ENCODE peak calls at places on chromosomes 11 and 22, in eight cellular contexts. O, F, D, B, U, E, I and Q are unnamed samples.

GRCh38 chr11:28793282-28793738 is 685.1 kb downstream of the METTL15 start:
- DNase-seq in E (no peak), B (no peak), U (no peak), F (no peak), D (no peak), O (no peak), I (no peak), Q (no peak)

GRCh38 chr22:41290262-41291221 is 4.6 kb upstream of the RANGAP1 start:
- DNase-seq in U (peak; percentile 83), F (no peak), E (no peak), O (no peak), D (no peak), I (peak; percentile 75), B (no peak), Q (no peak)

GRCh38 chr11:26827567-26828037 is 105.7 kb upstream of the SLC5A12 start:
- DNase-seq in D (no peak), E (peak; percentile 17), O (no peak), U (peak; percentile 30), F (no peak), B (no peak), I (no peak), Q (no peak)

GRCh38 chr11:102599642-102600261 is 25.4 kb downstream of the MMP20 start:
- DNase-seq in E (peak; percentile 80), D (peak; percentile 69), U (peak; percentile 95), I (peak; percentile 77), F (no peak), O (no peak), B (no peak), Q (no peak)

GRCh38 chr11:75351541-75352416 is at the start of gene ARRB1:
- DNase-seq in I (no peak), F (no peak), E (peak; percentile 51), O (peak; percentile 41), B (peak; percentile 38), D (peak; percentile 48), U (no peak), Q (peak; percentile 34)

GRCh38 chr22:45201678-45202332 is 38.1 kb downstream of the NUP50 start:
- DNase-seq in E (no peak), B (no peak), U (peak; percentile 100), I (no peak), D (no peak), F (no peak), O (no peak), Q (no peak)

GRCh38 chr11:79481795-79482194 is 41.0 kb upstream of the TENM4 start:
- DNase-seq in U (no peak), F (no peak), E (no peak), D (no peak), I (no peak), B (no peak), O (no peak), Q (no peak)

GRCh38 chr11:60498853-60499252 is 6.3 kb downstream of the MS4A12 start:
- DNase-seq in D (no peak), U (no peak), B (no peak), E (no peak), F (no peak), O (no peak), I (no peak), Q (no peak)

GRCh38 chr11:93128574-93128973 is 69.2 kb downstream of the SLC36A4 start:
- DNase-seq in U (no peak), F (no peak), B (no peak), O (no peak), E (no peak), I (no peak), D (no peak), Q (no peak)

GRCh38 chr22:30325724-30326703 is 727 bp downstream of the TBC1D10A start:
- DNase-seq in U (no peak), F (no peak), E (no peak), O (peak; percentile 9), B (no peak), D (no peak), I (no peak), Q (no peak)

GRCh38 chr22:22037229-22037628 is 54.6 kb upstream of the TOP3B start:
- DNase-seq in E (no peak), U (no peak), F (no peak), D (no peak), B (no peak), I (no peak), O (no peak), Q (no peak)

GRCh38 chr11:27304514-27304913 is 58.5 kb downstream of the CCDC34 start:
- DNase-seq in I (no peak), B (no peak), O (no peak), U (no peak), E (no peak), F (no peak), D (no peak), Q (no peak)

GRCh38 chr11:123218451-123218850 is 23.4 kb upstream of the CLMP start:
- DNase-seq in D (no peak), E (no peak), F (no peak), O (no peak), B (no peak), U (peak; percentile 44), I (no peak), Q (no peak)

GRCh38 chr11:134554861-134555260 is 142.8 kb upstream of the B3GAT1 start:
- DNase-seq in U (no peak), F (no peak), O (no peak), B (no peak), E (no peak), I (no peak), D (no peak), Q (no peak)

GRCh38 chr11:9738126-9738525 is 74.2 kb downstream of the SWAP70 start:
- DNase-seq in F (no peak), E (peak; percentile 94), U (no peak), D (no peak), B (no peak), O (no peak), I (no peak), Q (peak; percentile 58)

GRCh38 chr22:37703906-37704305 is 7.1 kb downstream of the TRIOBP start:
- DNase-seq in O (no peak), D (no peak), F (no peak), I (no peak), B (no peak), U (peak; percentile 28), E (no peak), Q (no peak)

GRCh38 chr11:77182542-77183420 is 54.7 kb downstream of the MYO7A start:
- DNase-seq in O (no peak), I (no peak), E (no peak), D (no peak), U (no peak), F (no peak), B (no peak), Q (no peak)

GRCh38 chr11:68142028-68142412 is 20.8 kb upstream of the CHKA start:
- DNase-seq in D (no peak), I (no peak), B (peak; percentile 41), U (no peak), O (no peak), F (no peak), E (no peak), Q (no peak)

GRCh38 chr11:2777396-2777795 is 77.6 kb upstream of the KCNQ1OT1 start:
- DNase-seq in B (no peak), I (no peak), F (no peak), D (no peak), O (no peak), E (no peak), U (peak; percentile 34), Q (no peak)

GRCh38 chr11:112173152-112173551 is 2.2 kb upstream of the BCO2 start:
- DNase-seq in D (no peak), F (no peak), O (no peak), I (no peak), B (no peak), U (no peak), E (no peak), Q (no peak)

GRCh38 chr22:50734343-50734771 is 3.6 kb upstream of the ACR start:
- DNase-seq in E (no peak), O (no peak), D (no peak), F (no peak), I (no peak), U (no peak), B (no peak), Q (no peak)